ENCODE peak calls at places on chromosomes 7 and 10, in nine cellular contexts. M is fibroblast of lung; O is GM06990; G is HepG2; T is thoracic aorta; Y is heart left ventricle; L is transverse colon; K is CD8-positive, alpha-beta memory T cell; C is neural progenitor cell. H is an unnamed sample.

GRCh38 chr10:77111611-77112550 is 525.7 kb downstream of the KCNMA1 start:
- DNase-seq in L (no peak), Y (no peak), C (peak; percentile 63), T (no peak), O (no peak), G (peak; percentile 60), K (no peak), M (peak; percentile 76), H (peak; percentile 82)

GRCh38 chr10:26697163-26697921 is at the start of gene PDSS1:
- DNase-seq in L (peak; percentile 81), C (peak; percentile 80), Y (peak; percentile 77), K (peak; percentile 41), M (peak; percentile 64), G (peak; percentile 46), O (peak; percentile 86), T (no peak), H (peak; percentile 83)

GRCh38 chr10:6491841-6492609 is 88.1 kb downstream of the PRKCQ start:
- DNase-seq in L (no peak), Y (no peak), O (no peak), K (peak; percentile 50), M (no peak), G (no peak), T (no peak), C (no peak), H (no peak)

GRCh38 chr10:72812798-72813430 is 80.6 kb upstream of the OIT3 start:
- DNase-seq in L (no peak), M (peak; percentile 60), C (no peak), Y (no peak), K (no peak), G (no peak), O (no peak), T (no peak), H (peak; percentile 67)

GRCh38 chr7:2621061-2621828 is 10.5 kb upstream of the TTYH3 start:
- DNase-seq in Y (no peak), T (no peak), K (no peak), M (peak; percentile 70), C (peak; percentile 72), L (peak; percentile 53), O (no peak), G (no peak), H (peak; percentile 65)

GRCh38 chr7:42143605-42144252 is 93.3 kb downstream of the GLI3 start:
- DNase-seq in M (no peak), L (no peak), Y (no peak), O (no peak), K (no peak), C (no peak), G (no peak), T (no peak), H (peak; percentile 84)

GRCh38 chr10:80599424-80599847 is 61.7 kb downstream of the SH2D4B start:
- DNase-seq in T (no peak), Y (peak; percentile 40), K (no peak), L (peak; percentile 30), G (peak; percentile 20), O (peak; percentile 59), M (peak; percentile 36), C (peak; percentile 90), H (peak; percentile 35)

GRCh38 chr10:8400151-8400550 is 345.7 kb downstream of the GATA3 start:
- DNase-seq in O (no peak), T (no peak), L (no peak), C (no peak), Y (no peak), G (no peak), M (no peak), K (no peak), H (no peak)

GRCh38 chr7:41188163-41189130 is 514.4 kb downstream of the INHBA start:
- DNase-seq in M (peak; percentile 70), T (no peak), G (no peak), O (no peak), C (no peak), Y (no peak), K (no peak), L (no peak), H (peak; percentile 74)

GRCh38 chr7:152756126-152756525 is 3.4 kb upstream of the ACTR3B start:
- DNase-seq in C (no peak), O (no peak), L (no peak), M (peak; percentile 66), Y (no peak), T (no peak), K (no peak), G (no peak), H (no peak)

GRCh38 chr10:71423268-71423667 is 26.5 kb downstream of the CDH23 start:
- DNase-seq in M (no peak), O (no peak), C (no peak), Y (no peak), T (no peak), L (no peak), G (no peak), K (no peak), H (no peak)

GRCh38 chr10:18202600-18203150 is 62.5 kb downstream of the CACNB2 start:
- DNase-seq in L (no peak), O (no peak), G (no peak), T (no peak), M (peak; percentile 37), C (no peak), K (no peak), Y (no peak), H (peak; percentile 29)

GRCh38 chr7:31464601-31465000 is 49.3 kb upstream of the ITPRID1 start:
- DNase-seq in M (no peak), Y (no peak), C (no peak), T (no peak), L (no peak), K (no peak), O (no peak), G (no peak), H (no peak)

GRCh38 chr10:17001961-17002749 is 127.5 kb downstream of the CUBN start:
- DNase-seq in K (peak; percentile 24), L (peak; percentile 33), M (peak; percentile 99), T (peak; percentile 35), Y (peak; percentile 44), G (no peak), C (no peak), O (peak; percentile 23), H (peak; percentile 98)

GRCh38 chr10:125765835-125766234 is 9.8 kb downstream of the MMP21 start:
- DNase-seq in G (no peak), K (no peak), Y (no peak), C (no peak), T (no peak), L (no peak), O (no peak), M (no peak), H (no peak)

GRCh38 chr10:125761961-125762360 is 13.7 kb downstream of the MMP21 start:
- DNase-seq in T (no peak), Y (no peak), O (no peak), M (no peak), K (no peak), C (peak; percentile 29), L (no peak), G (no peak), H (no peak)

GRCh38 chr10:125757742-125758141 is 17.9 kb downstream of the MMP21 start:
- DNase-seq in L (no peak), K (no peak), G (no peak), M (no peak), O (no peak), C (no peak), T (no peak), Y (no peak), H (no peak)

GRCh38 chr10:125766511-125766910 is 9.1 kb downstream of the MMP21 start:
- DNase-seq in K (no peak), T (no peak), L (no peak), Y (no peak), M (no peak), O (no peak), C (no peak), G (no peak), H (no peak)

GRCh38 chr10:125762692-125763648 is 12.7 kb downstream of the MMP21 start:
- DNase-seq in G (no peak), Y (no peak), T (no peak), C (no peak), O (no peak), K (no peak), L (no peak), M (no peak), H (no peak)
- H3K4me3 ChIP-seq in G (no peak overlapping the region), Y (no peak overlapping the region), T (no peak overlapping the region), C (no peak overlapping the region), O (no peak overlapping the region), K (no peak overlapping the region), L (no peak overlapping the region), M (no peak overlapping the region), H (no peak overlapping the region)

DNA sequence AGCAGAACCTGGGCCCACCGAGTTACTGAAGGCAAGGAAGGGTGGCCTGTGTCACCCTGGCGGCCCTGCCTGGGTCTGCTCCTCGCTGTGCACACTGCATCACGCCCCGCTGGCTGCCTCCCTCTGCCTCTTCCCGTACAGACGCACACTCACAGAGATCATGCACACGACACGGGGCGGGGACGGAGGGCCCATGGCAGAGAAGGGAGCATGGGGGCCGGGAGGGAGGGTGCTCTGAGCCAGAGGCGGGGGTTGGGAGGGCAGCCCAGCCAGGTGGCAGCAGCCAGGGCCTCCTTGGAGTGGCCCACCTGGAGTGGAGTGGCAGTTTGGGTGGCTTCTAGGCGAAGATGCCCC is 16.6 kb downstream of the BUD23 start:
- DNase-seq in O (no peak), K (no peak), C (no peak), M (no peak), Y (no peak), T (no peak), G (no peak), L (no peak), H (no peak)
- H3K36me3 ChIP-seq in O (peaks cover 23% of the 10 kb centered on the region), K (peaks cover 21% of the 10 kb centered on the region), C (no peaks in the 10 kb centered on the region), M (peaks cover 33% of the 10 kb centered on the region), Y (peaks cover 49% of the 10 kb centered on the region), T (peaks cover 35% of the 10 kb centered on the region), G (peaks cover 9% of the 10 kb centered on the region), L (no peaks in the 10 kb centered on the region), H (peaks cover 67% of the 10 kb centered on the region)

GRCh38 chr10:96124230-96125141 is 5.6 kb upstream of the ZNF518A start:
- DNase-seq in C (peak; percentile 61), G (peak; percentile 74), L (peak; percentile 63), T (no peak), O (peak; percentile 16), M (peak; percentile 59), K (no peak), Y (no peak), H (peak; percentile 29)
- H3K4me3 ChIP-seq in C (peak overlapping the region; percentile 47), G (peak overlapping the region; percentile 64), L (no peak overlapping the region), T (no peak overlapping the region), O (no peak overlapping the region), M (no peak overlapping the region), K (no peak overlapping the region), Y (peak overlapping the region; percentile 37), H (peak overlapping the region; percentile 66)

GRCh38 chr7:100886142-100886935 is 3.2 kb downstream of the UFSP1 start:
- DNase-seq in C (no peak), Y (no peak), T (no peak), K (no peak), G (no peak), O (no peak), M (no peak), L (no peak), H (no peak)

GRCh38 chr7:100887186-100887954 is 2.1 kb downstream of the UFSP1 start:
- DNase-seq in G (no peak), C (no peak), Y (no peak), L (peak; percentile 77), K (peak; percentile 52), M (no peak), O (peak; percentile 77), T (no peak), H (no peak)

GRCh38 chr7:100884741-100885439 is 4.6 kb downstream of the UFSP1 start:
- DNase-seq in O (no peak), L (no peak), G (no peak), C (no peak), T (no peak), Y (no peak), K (peak; percentile 64), M (no peak), H (no peak)

GRCh38 chr7:100886936-100887185 is 2.7 kb downstream of the UFSP1 start:
- DNase-seq in Y (no peak), M (no peak), O (no peak), T (no peak), L (no peak), K (no peak), G (no peak), C (no peak), H (no peak)

GRCh38 chr7:100885440-100886141 is 3.9 kb downstream of the UFSP1 start:
- DNase-seq in Y (no peak), T (no peak), G (no peak), O (no peak), L (no peak), K (no peak), M (no peak), C (no peak), H (no peak)
- H3K36me3 ChIP-seq in Y (peaks cover 82% of the 10 kb centered on the region), T (peaks cover 67% of the 10 kb centered on the region), G (peaks cover 37% of the 10 kb centered on the region), O (peaks cover 49% of the 10 kb centered on the region), L (no peaks in the 10 kb centered on the region), K (peaks cover 61% of the 10 kb centered on the region), M (peaks cover 62% of the 10 kb centered on the region), C (peaks cover 5% of the 10 kb centered on the region), H (peaks cover 77% of the 10 kb centered on the region)